ENCODE peak calls at places on chromosome 11, in six cellular contexts. One of them, this sample, is unnamed.

GRCh38 chr11:121485221-121485620 is 32.5 kb upstream of the SORL1-AS1 start:
- DNase-seq in Daoy: no peak
- DNase-seq in neuronal stem cell: no peak
- DNase-seq in AG04450: no peak
- DNase-seq in uterus: no peak
- DNase-seq in stimulated activated CD8-positive, alpha-beta memory T cell treated with anti-CD3 and anti-CD28 coated beads, Interleukin-12 subunit alpha, Interleukin-12 subunit beta, amount 100 ng/mL, for 1 hour: no peak
- DNase-seq in this sample: no peak

GRCh38 chr11:18490736-18491485 is 35.3 kb downstream of the LDHAL6A start:
- DNase-seq in AG04450: no peak
- DNase-seq in uterus: no peak
- DNase-seq in Daoy: no peak
- DNase-seq in stimulated activated CD8-positive, alpha-beta memory T cell treated with anti-CD3 and anti-CD28 coated beads, Interleukin-12 subunit alpha, Interleukin-12 subunit beta, amount 100 ng/mL, for 1 hour: no peak
- DNase-seq in neuronal stem cell: no peak
- DNase-seq in this sample: no peak

GRCh38 chr11:33542921-33543320 is 157.7 kb downstream of the C11orf91 start:
- DNase-seq in uterus: peak
- DNase-seq in Daoy: peak
- DNase-seq in neuronal stem cell: peak
- DNase-seq in stimulated activated CD8-positive, alpha-beta memory T cell treated with anti-CD3 and anti-CD28 coated beads, Interleukin-12 subunit alpha, Interleukin-12 subunit beta, amount 100 ng/mL, for 1 hour: no peak
- DNase-seq in AG04450: no peak
- DNase-seq in this sample: peak

GRCh38 chr11:19766206-19766605 is 53.6 kb downstream of the NAV2 start:
- DNase-seq in stimulated activated CD8-positive, alpha-beta memory T cell treated with anti-CD3 and anti-CD28 coated beads, Interleukin-12 subunit alpha, Interleukin-12 subunit beta, amount 100 ng/mL, for 1 hour: no peak
- DNase-seq in AG04450: no peak
- DNase-seq in uterus: no peak
- DNase-seq in neuronal stem cell: no peak
- DNase-seq in Daoy: no peak
- DNase-seq in this sample: no peak

GRCh38 chr11:44970293-44970692 is 19.6 kb upstream of the TP53I11 start:
- DNase-seq in neuronal stem cell: no peak
- DNase-seq in Daoy: no peak
- DNase-seq in AG04450: no peak
- DNase-seq in stimulated activated CD8-positive, alpha-beta memory T cell treated with anti-CD3 and anti-CD28 coated beads, Interleukin-12 subunit alpha, Interleukin-12 subunit beta, amount 100 ng/mL, for 1 hour: no peak
- DNase-seq in uterus: no peak
- DNase-seq in this sample: no peak

GRCh38 chr11:86249307-86250098 is 5.0 kb downstream of the EED start:
- DNase-seq in AG04450: no peak
- DNase-seq in Daoy: no peak
- DNase-seq in stimulated activated CD8-positive, alpha-beta memory T cell treated with anti-CD3 and anti-CD28 coated beads, Interleukin-12 subunit alpha, Interleukin-12 subunit beta, amount 100 ng/mL, for 1 hour: no peak
- DNase-seq in uterus: no peak
- DNase-seq in neuronal stem cell: no peak
- DNase-seq in this sample: no peak

GRCh38 chr11:111807098-111807497 is 40.9 kb upstream of the PPP2R1B start:
- DNase-seq in Daoy: no peak
- DNase-seq in neuronal stem cell: no peak
- DNase-seq in stimulated activated CD8-positive, alpha-beta memory T cell treated with anti-CD3 and anti-CD28 coated beads, Interleukin-12 subunit alpha, Interleukin-12 subunit beta, amount 100 ng/mL, for 1 hour: no peak
- DNase-seq in uterus: no peak
- DNase-seq in AG04450: no peak
- DNase-seq in this sample: no peak

GRCh38 chr11:110337570-110338193 is 41.3 kb upstream of the RDX start:
- DNase-seq in AG04450: no peak
- DNase-seq in uterus: no peak
- DNase-seq in stimulated activated CD8-positive, alpha-beta memory T cell treated with anti-CD3 and anti-CD28 coated beads, Interleukin-12 subunit alpha, Interleukin-12 subunit beta, amount 100 ng/mL, for 1 hour: no peak
- DNase-seq in Daoy: peak
- DNase-seq in neuronal stem cell: no peak
- DNase-seq in this sample: no peak

GRCh38 chr11:74988541-74989268 is at the start of gene NEU3:
- DNase-seq in neuronal stem cell: peak
- DNase-seq in stimulated activated CD8-positive, alpha-beta memory T cell treated with anti-CD3 and anti-CD28 coated beads, Interleukin-12 subunit alpha, Interleukin-12 subunit beta, amount 100 ng/mL, for 1 hour: peak
- DNase-seq in uterus: peak
- DNase-seq in AG04450: peak
- DNase-seq in Daoy: peak
- DNase-seq in this sample: peak

GRCh38 chr11:36702330-36703054 is 104.5 kb upstream of the RAG2 start:
- DNase-seq in AG04450: peak
- DNase-seq in uterus: no peak
- DNase-seq in Daoy: peak
- DNase-seq in stimulated activated CD8-positive, alpha-beta memory T cell treated with anti-CD3 and anti-CD28 coated beads, Interleukin-12 subunit alpha, Interleukin-12 subunit beta, amount 100 ng/mL, for 1 hour: no peak
- DNase-seq in neuronal stem cell: peak
- DNase-seq in this sample: no peak

GRCh38 chr11:74726547-74727182 is 4.6 kb downstream of the CHRDL2 start:
- DNase-seq in Daoy: peak
- DNase-seq in uterus: peak
- DNase-seq in AG04450: peak
- DNase-seq in stimulated activated CD8-positive, alpha-beta memory T cell treated with anti-CD3 and anti-CD28 coated beads, Interleukin-12 subunit alpha, Interleukin-12 subunit beta, amount 100 ng/mL, for 1 hour: peak
- DNase-seq in neuronal stem cell: peak
- DNase-seq in this sample: peak

GRCh38 chr11:88402192-88402715 is 64.7 kb upstream of the CTSC start:
- DNase-seq in Daoy: peak
- DNase-seq in uterus: no peak
- DNase-seq in neuronal stem cell: peak
- DNase-seq in stimulated activated CD8-positive, alpha-beta memory T cell treated with anti-CD3 and anti-CD28 coated beads, Interleukin-12 subunit alpha, Interleukin-12 subunit beta, amount 100 ng/mL, for 1 hour: no peak
- DNase-seq in AG04450: peak
- DNase-seq in this sample: no peak

GRCh38 chr11:110141812-110142211 is 48.6 kb downstream of the ZC3H12C start:
- DNase-seq in Daoy: no peak
- DNase-seq in stimulated activated CD8-positive, alpha-beta memory T cell treated with anti-CD3 and anti-CD28 coated beads, Interleukin-12 subunit alpha, Interleukin-12 subunit beta, amount 100 ng/mL, for 1 hour: no peak
- DNase-seq in AG04450: no peak
- DNase-seq in uterus: no peak
- DNase-seq in neuronal stem cell: no peak
- DNase-seq in this sample: no peak

GRCh38 chr11:102325088-102325487 is 7.8 kb downstream of the BIRC3 start:
- DNase-seq in stimulated activated CD8-positive, alpha-beta memory T cell treated with anti-CD3 and anti-CD28 coated beads, Interleukin-12 subunit alpha, Interleukin-12 subunit beta, amount 100 ng/mL, for 1 hour: no peak
- DNase-seq in uterus: no peak
- DNase-seq in Daoy: no peak
- DNase-seq in AG04450: no peak
- DNase-seq in neuronal stem cell: no peak
- DNase-seq in this sample: no peak

GRCh38 chr11:116724813-116725212 is 48.0 kb downstream of the BUD13 start:
- DNase-seq in AG04450: no peak
- DNase-seq in uterus: no peak
- DNase-seq in Daoy: no peak
- DNase-seq in stimulated activated CD8-positive, alpha-beta memory T cell treated with anti-CD3 and anti-CD28 coated beads, Interleukin-12 subunit alpha, Interleukin-12 subunit beta, amount 100 ng/mL, for 1 hour: no peak
- DNase-seq in neuronal stem cell: no peak
- DNase-seq in this sample: no peak

GRCh38 chr11:11973361-11973800 is 35.0 kb downstream of the DKK3 start:
- DNase-seq in neuronal stem cell: no peak
- DNase-seq in uterus: peak
- DNase-seq in AG04450: no peak
- DNase-seq in stimulated activated CD8-positive, alpha-beta memory T cell treated with anti-CD3 and anti-CD28 coated beads, Interleukin-12 subunit alpha, Interleukin-12 subunit beta, amount 100 ng/mL, for 1 hour: no peak
- DNase-seq in Daoy: no peak
- DNase-seq in this sample: peak

GRCh38 chr11:55714982-55715888 is 53.2 kb downstream of the OR4C6 start:
- DNase-seq in Daoy: no peak
- DNase-seq in neuronal stem cell: no peak
- DNase-seq in AG04450: no peak
- DNase-seq in stimulated activated CD8-positive, alpha-beta memory T cell treated with anti-CD3 and anti-CD28 coated beads, Interleukin-12 subunit alpha, Interleukin-12 subunit beta, amount 100 ng/mL, for 1 hour: no peak
- DNase-seq in uterus: no peak
- DNase-seq in this sample: no peak

GRCh38 chr11:71164621-71165020 is 87.8 kb downstream of the SHANK2 start:
- DNase-seq in stimulated activated CD8-positive, alpha-beta memory T cell treated with anti-CD3 and anti-CD28 coated beads, Interleukin-12 subunit alpha, Interleukin-12 subunit beta, amount 100 ng/mL, for 1 hour: no peak
- DNase-seq in uterus: no peak
- DNase-seq in AG04450: no peak
- DNase-seq in Daoy: no peak
- DNase-seq in neuronal stem cell: no peak
- DNase-seq in this sample: no peak

GRCh38 chr11:76543006-76543703 is 98.3 kb downstream of the EMSY start:
- DNase-seq in neuronal stem cell: no peak
- DNase-seq in Daoy: no peak
- DNase-seq in uterus: no peak
- DNase-seq in AG04450: no peak
- DNase-seq in stimulated activated CD8-positive, alpha-beta memory T cell treated with anti-CD3 and anti-CD28 coated beads, Interleukin-12 subunit alpha, Interleukin-12 subunit beta, amount 100 ng/mL, for 1 hour: no peak
- DNase-seq in this sample: no peak

GRCh38 chr11:1348748-1349073 is 39.3 kb upstream of the TOLLIP start:
- DNase-seq in Daoy: no peak
- DNase-seq in AG04450: no peak
- DNase-seq in uterus: no peak
- DNase-seq in stimulated activated CD8-positive, alpha-beta memory T cell treated with anti-CD3 and anti-CD28 coated beads, Interleukin-12 subunit alpha, Interleukin-12 subunit beta, amount 100 ng/mL, for 1 hour: no peak
- DNase-seq in neuronal stem cell: no peak
- DNase-seq in this sample: no peak

GRCh38 chr11:75562836-75563484 is 907 bp downstream of the SERPINH1 start:
- DNase-seq in AG04450: no peak
- DNase-seq in Daoy: peak
- DNase-seq in neuronal stem cell: peak
- DNase-seq in stimulated activated CD8-positive, alpha-beta memory T cell treated with anti-CD3 and anti-CD28 coated beads, Interleukin-12 subunit alpha, Interleukin-12 subunit beta, amount 100 ng/mL, for 1 hour: no peak
- DNase-seq in uterus: peak
- DNase-seq in this sample: no peak

GRCh38 chr11:102989379-102990047 is 34.0 kb upstream of the MMP13 start:
- DNase-seq in stimulated activated CD8-positive, alpha-beta memory T cell treated with anti-CD3 and anti-CD28 coated beads, Interleukin-12 subunit alpha, Interleukin-12 subunit beta, amount 100 ng/mL, for 1 hour: no peak
- DNase-seq in uterus: no peak
- DNase-seq in Daoy: peak
- DNase-seq in neuronal stem cell: no peak
- DNase-seq in AG04450: no peak
- DNase-seq in this sample: no peak

GRCh38 chr11:130674686-130675085 is 226.2 kb downstream of the ADAMTS15 start:
- DNase-seq in neuronal stem cell: no peak
- DNase-seq in uterus: no peak
- DNase-seq in AG04450: no peak
- DNase-seq in Daoy: peak
- DNase-seq in stimulated activated CD8-positive, alpha-beta memory T cell treated with anti-CD3 and anti-CD28 coated beads, Interleukin-12 subunit alpha, Interleukin-12 subunit beta, amount 100 ng/mL, for 1 hour: no peak
- DNase-seq in this sample: no peak

GRCh38 chr11:13126430-13126829 is 117.3 kb downstream of the RASSF10 start:
- DNase-seq in AG04450: peak
- DNase-seq in Daoy: peak
- DNase-seq in neuronal stem cell: no peak
- DNase-seq in uterus: no peak
- DNase-seq in stimulated activated CD8-positive, alpha-beta memory T cell treated with anti-CD3 and anti-CD28 coated beads, Interleukin-12 subunit alpha, Interleukin-12 subunit beta, amount 100 ng/mL, for 1 hour: no peak
- DNase-seq in this sample: no peak

GRCh38 chr11:45580399-45580798 is 85.0 kb downstream of the CHST1 start:
- DNase-seq in neuronal stem cell: peak
- DNase-seq in stimulated activated CD8-positive, alpha-beta memory T cell treated with anti-CD3 and anti-CD28 coated beads, Interleukin-12 subunit alpha, Interleukin-12 subunit beta, amount 100 ng/mL, for 1 hour: no peak
- DNase-seq in AG04450: no peak
- DNase-seq in Daoy: peak
- DNase-seq in uterus: no peak
- DNase-seq in this sample: no peak

GRCh38 chr11:117669062-117669461 is 128.0 kb downstream of the DSCAML1 start:
- DNase-seq in AG04450: no peak
- DNase-seq in neuronal stem cell: no peak
- DNase-seq in Daoy: no peak
- DNase-seq in uterus: no peak
- DNase-seq in stimulated activated CD8-positive, alpha-beta memory T cell treated with anti-CD3 and anti-CD28 coated beads, Interleukin-12 subunit alpha, Interleukin-12 subunit beta, amount 100 ng/mL, for 1 hour: no peak
- DNase-seq in this sample: no peak

GRCh38 chr11:1167751-1168231 is 10.0 kb downstream of the MUC5AC start:
- DNase-seq in neuronal stem cell: no peak
- DNase-seq in Daoy: no peak
- DNase-seq in stimulated activated CD8-positive, alpha-beta memory T cell treated with anti-CD3 and anti-CD28 coated beads, Interleukin-12 subunit alpha, Interleukin-12 subunit beta, amount 100 ng/mL, for 1 hour: no peak
- DNase-seq in uterus: no peak
- DNase-seq in AG04450: no peak
- DNase-seq in this sample: no peak

GRCh38 chr11:940496-941135 is 14.9 kb downstream of the AP2A2 start:
- DNase-seq in uterus: no peak
- DNase-seq in AG04450: no peak
- DNase-seq in stimulated activated CD8-positive, alpha-beta memory T cell treated with anti-CD3 and anti-CD28 coated beads, Interleukin-12 subunit alpha, Interleukin-12 subunit beta, amount 100 ng/mL, for 1 hour: no peak
- DNase-seq in neuronal stem cell: no peak
- DNase-seq in Daoy: no peak
- DNase-seq in this sample: no peak

GRCh38 chr11:65651589-65652510 is 10.9 kb downstream of the RELA start:
- DNase-seq in AG04450: no peak
- DNase-seq in uterus: peak
- DNase-seq in stimulated activated CD8-positive, alpha-beta memory T cell treated with anti-CD3 and anti-CD28 coated beads, Interleukin-12 subunit alpha, Interleukin-12 subunit beta, amount 100 ng/mL, for 1 hour: no peak
- DNase-seq in neuronal stem cell: no peak
- DNase-seq in Daoy: peak
- DNase-seq in this sample: no peak